ENCODE peak calls at places on chromosomes 7 and 10, in five cellular contexts. One of them, this sample, is unnamed.

GRCh38 chr7:7231005-7231404 is 48.7 kb downstream of the C1GALT1 start:
- DNase-seq in HepG2: no peak
- DNase-seq in K562: no peak
- DNase-seq in GM12878: no peak
- DNase-seq in H1: no peak
- DNase-seq in this sample: no peak

GRCh38 chr10:30694492-30695228 is 65.1 kb upstream of the LYZL2 start:
- DNase-seq in HepG2: no peak
- DNase-seq in K562: no peak
- DNase-seq in GM12878: no peak
- DNase-seq in H1: no peak
- DNase-seq in this sample: no peak

GRCh38 chr10:71213127-71213616 is 802 bp downstream of the UNC5B start:
- DNase-seq in HepG2: no peak
- DNase-seq in K562: peak
- DNase-seq in GM12878: no peak
- DNase-seq in H1: peak
- DNase-seq in this sample: peak

GRCh38 chr7:95594185-95594584 is 2.1 kb downstream of the PDK4 start:
- DNase-seq in HepG2: no peak
- DNase-seq in K562: no peak
- DNase-seq in GM12878: no peak
- DNase-seq in H1: no peak
- DNase-seq in this sample: no peak

GRCh38 chr10:118448744-118449143 is 106.6 kb upstream of the FAM204A start:
- DNase-seq in HepG2: no peak
- DNase-seq in K562: no peak
- DNase-seq in GM12878: no peak
- DNase-seq in H1: no peak
- DNase-seq in this sample: no peak

GRCh38 chr7:45670227-45670626 is 96.1 kb downstream of the ADCY1 start:
- DNase-seq in HepG2: no peak
- DNase-seq in K562: no peak
- DNase-seq in GM12878: no peak
- DNase-seq in H1: peak
- DNase-seq in this sample: no peak

GRCh38 chr10:73909716-73910115 is 1.2 kb upstream of the PLAU start:
- DNase-seq in HepG2: no peak
- DNase-seq in K562: no peak
- DNase-seq in GM12878: no peak
- DNase-seq in H1: no peak
- DNase-seq in this sample: no peak

GRCh38 chr7:45080958-45081669 is 7.7 kb downstream of the NACAD start:
- DNase-seq in HepG2: no peak
- DNase-seq in K562: no peak
- DNase-seq in GM12878: no peak
- DNase-seq in H1: no peak
- DNase-seq in this sample: no peak

GRCh38 chr10:12346707-12347106 is 2.6 kb upstream of the CAMK1D start:
- DNase-seq in HepG2: no peak
- DNase-seq in K562: no peak
- DNase-seq in GM12878: no peak
- DNase-seq in H1: no peak
- DNase-seq in this sample: no peak

GRCh38 chr10:127375423-127375822 is 173.7 kb upstream of the NPS start:
- DNase-seq in HepG2: no peak
- DNase-seq in K562: no peak
- DNase-seq in GM12878: no peak
- DNase-seq in H1: no peak
- DNase-seq in this sample: no peak

GRCh38 chr7:103391976-103392375 is 44.5 kb downstream of the PSMC2 start:
- DNase-seq in HepG2: no peak
- DNase-seq in K562: no peak
- DNase-seq in GM12878: no peak
- DNase-seq in H1: no peak
- DNase-seq in this sample: no peak

GRCh38 chr10:65355141-65355680 is 1570.6 kb upstream of the LRRTM3 start:
- DNase-seq in HepG2: no peak
- DNase-seq in K562: no peak
- DNase-seq in GM12878: no peak
- DNase-seq in H1: no peak
- DNase-seq in this sample: no peak

GRCh38 chr10:35735412-35735811 is 93.3 kb upstream of the FZD8 start:
- DNase-seq in HepG2: no peak
- DNase-seq in K562: no peak
- DNase-seq in GM12878: no peak
- DNase-seq in H1: no peak
- DNase-seq in this sample: no peak

GRCh38 chr7:121366852-121367431 is 29.2 kb downstream of the FAM3C start:
- DNase-seq in HepG2: peak
- DNase-seq in K562: peak
- DNase-seq in GM12878: no peak
- DNase-seq in H1: no peak
- DNase-seq in this sample: no peak

GRCh38 chr10:111360260-111360925 is 283.6 kb downstream of the ADRA2A start:
- DNase-seq in HepG2: peak
- DNase-seq in K562: no peak
- DNase-seq in GM12878: peak
- DNase-seq in H1: peak
- DNase-seq in this sample: peak

GRCh38 chr7:158028290-158028941 is 559.2 kb downstream of the PTPRN2 start:
- DNase-seq in HepG2: peak
- DNase-seq in K562: no peak
- DNase-seq in GM12878: no peak
- DNase-seq in H1: no peak
- DNase-seq in this sample: no peak

GRCh38 chr10:128054163-128054970 is 71.9 kb downstream of the MKI67 start:
- DNase-seq in HepG2: no peak
- DNase-seq in K562: no peak
- DNase-seq in GM12878: no peak
- DNase-seq in H1: no peak
- DNase-seq in this sample: no peak

GRCh38 chr7:80942261-80943041 is 23.6 kb upstream of the SEMA3C start:
- DNase-seq in HepG2: peak
- DNase-seq in K562: no peak
- DNase-seq in GM12878: no peak
- DNase-seq in H1: no peak
- DNase-seq in this sample: peak

GRCh38 chr10:30493609-30494530 is 59.9 kb downstream of the MAP3K8 start:
- DNase-seq in HepG2: peak
- DNase-seq in K562: peak
- DNase-seq in GM12878: no peak
- DNase-seq in H1: no peak
- DNase-seq in this sample: no peak

GRCh38 chr10:80453715-80454525 is at the start of gene TSPAN14:
- DNase-seq in HepG2: peak
- DNase-seq in K562: peak
- DNase-seq in GM12878: no peak
- DNase-seq in H1: peak
- DNase-seq in this sample: no peak

GRCh38 chr10:624605-625334 is 64.7 kb downstream of the DIP2C start:
- DNase-seq in HepG2: peak
- DNase-seq in K562: peak
- DNase-seq in GM12878: no peak
- DNase-seq in H1: no peak
- DNase-seq in this sample: no peak

GRCh38 chr10:98636921-98637329 is 190.2 kb upstream of the HPS1 start:
- DNase-seq in HepG2: no peak
- DNase-seq in K562: no peak
- DNase-seq in GM12878: no peak
- DNase-seq in H1: no peak
- DNase-seq in this sample: no peak

GRCh38 chr7:65798111-65799075 is 74.5 kb upstream of the VKORC1L1 start:
- DNase-seq in HepG2: no peak
- DNase-seq in K562: no peak
- DNase-seq in GM12878: peak
- DNase-seq in H1: no peak
- DNase-seq in this sample: no peak

GRCh38 chr7:157250605-157251228 is 86.1 kb upstream of the DNAJB6 start:
- DNase-seq in HepG2: peak
- DNase-seq in K562: peak
- DNase-seq in GM12878: no peak
- DNase-seq in H1: peak
- DNase-seq in this sample: peak

GRCh38 chr10:73780966-73781365 is 882 bp upstream of the CHCHD1 start:
- DNase-seq in HepG2: no peak
- DNase-seq in K562: peak
- DNase-seq in GM12878: no peak
- DNase-seq in H1: no peak
- DNase-seq in this sample: no peak

GRCh38 chr10:78777466-78778256 is 291.1 kb upstream of the ZMIZ1 start:
- DNase-seq in HepG2: no peak
- DNase-seq in K562: no peak
- DNase-seq in GM12878: no peak
- DNase-seq in H1: no peak
- DNase-seq in this sample: no peak

GRCh38 chr10:7186387-7187032 is 224.3 kb downstream of the SFMBT2 start:
- DNase-seq in HepG2: no peak
- DNase-seq in K562: peak
- DNase-seq in GM12878: no peak
- DNase-seq in H1: no peak
- DNase-seq in this sample: no peak

DNA sequence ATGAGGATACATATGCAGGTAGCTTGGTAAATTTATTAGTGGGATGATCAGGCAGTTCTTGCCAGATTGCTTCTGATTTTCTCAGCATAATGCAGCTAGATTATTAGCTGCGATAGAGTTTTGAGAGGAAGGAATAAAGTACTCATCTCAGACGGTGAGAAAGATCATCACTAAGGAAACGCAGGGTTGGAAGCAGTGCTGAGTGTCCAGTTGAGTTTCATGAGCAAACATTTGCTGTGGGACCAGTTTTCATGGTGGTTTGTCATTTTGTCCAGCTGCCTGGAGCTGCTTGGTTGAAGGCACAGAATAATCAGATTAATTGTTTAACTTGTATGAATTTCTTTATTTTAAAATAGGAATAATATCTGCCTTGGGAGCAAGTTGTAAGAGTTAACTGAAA is 33.1 kb downstream of the RAB18 start:
- DNase-seq in HepG2: no peak
- DNase-seq in K562: no peak
- DNase-seq in GM12878: no peak
- DNase-seq in H1: no peak
- DNase-seq in this sample: no peak
- TF ChIP-seq POLR2AphosphoS5 in HepG2: no peak
- TF ChIP-seq POLR2AphosphoS5 in K562: no peak
- TF ChIP-seq POLR2AphosphoS5 in GM12878: no peak
- TF ChIP-seq POLR2AphosphoS5 in H1: no peak
- TF ChIP-seq POLR2AphosphoS5 in this sample: no peak

GRCh38 chr10:5894873-5895272 is 4.8 kb downstream of the FBH1 start:
- DNase-seq in HepG2: no peak
- DNase-seq in K562: peak
- DNase-seq in GM12878: no peak
- DNase-seq in H1: no peak
- DNase-seq in this sample: no peak

GRCh38 chr10:5896208-5896607 is 6.2 kb downstream of the FBH1 start:
- DNase-seq in HepG2: no peak
- DNase-seq in K562: peak
- DNase-seq in GM12878: no peak
- DNase-seq in H1: no peak
- DNase-seq in this sample: no peak

GRCh38 chr10:5896765-5897340 is 6.8 kb downstream of the FBH1 start:
- DNase-seq in HepG2: no peak
- DNase-seq in K562: peak
- DNase-seq in GM12878: no peak
- DNase-seq in H1: no peak
- DNase-seq in this sample: no peak

GRCh38 chr10:5895365-5895764 is 5.3 kb downstream of the FBH1 start:
- DNase-seq in HepG2: no peak
- DNase-seq in K562: no peak
- DNase-seq in GM12878: no peak
- DNase-seq in H1: no peak
- DNase-seq in this sample: no peak

GRCh38 chr10:5895804-5896203 is 5.8 kb downstream of the FBH1 start:
- DNase-seq in HepG2: no peak
- DNase-seq in K562: no peak
- DNase-seq in GM12878: peak
- DNase-seq in H1: no peak
- DNase-seq in this sample: no peak
- TF ChIP-seq CEBPB in HepG2: no peak
- TF ChIP-seq CEBPB in K562: no peak
- TF ChIP-seq CEBPB in GM12878: no peak
- TF ChIP-seq CEBPB in H1: no peak
- TF ChIP-seq CEBPB in this sample: no peak

GRCh38 chr10:121988361-121989324 is at the start of gene TACC2:
- DNase-seq in HepG2: peak
- DNase-seq in K562: no peak
- DNase-seq in GM12878: no peak
- DNase-seq in H1: no peak
- DNase-seq in this sample: peak

GRCh38 chr10:121998462-121998861 is 9.5 kb downstream of the TACC2 start:
- DNase-seq in HepG2: no peak
- DNase-seq in K562: no peak
- DNase-seq in GM12878: no peak
- DNase-seq in H1: no peak
- DNase-seq in this sample: no peak

GRCh38 chr10:121990015-121990677 is 1.2 kb downstream of the TACC2 start:
- DNase-seq in HepG2: no peak
- DNase-seq in K562: no peak
- DNase-seq in GM12878: no peak
- DNase-seq in H1: no peak
- DNase-seq in this sample: no peak

GRCh38 chr10:121999301-121999700 is 10.3 kb downstream of the TACC2 start:
- DNase-seq in HepG2: no peak
- DNase-seq in K562: no peak
- DNase-seq in GM12878: no peak
- DNase-seq in H1: no peak
- DNase-seq in this sample: no peak

GRCh38 chr10:121994429-121994881 is 5.5 kb downstream of the TACC2 start:
- DNase-seq in HepG2: no peak
- DNase-seq in K562: no peak
- DNase-seq in GM12878: no peak
- DNase-seq in H1: peak
- DNase-seq in this sample: no peak
- TF ChIP-seq POLR2AphosphoS5 in HepG2: no peak
- TF ChIP-seq POLR2AphosphoS5 in K562: no peak
- TF ChIP-seq POLR2AphosphoS5 in GM12878: no peak
- TF ChIP-seq POLR2AphosphoS5 in H1: no peak
- TF ChIP-seq POLR2AphosphoS5 in this sample: no peak

DNA sequence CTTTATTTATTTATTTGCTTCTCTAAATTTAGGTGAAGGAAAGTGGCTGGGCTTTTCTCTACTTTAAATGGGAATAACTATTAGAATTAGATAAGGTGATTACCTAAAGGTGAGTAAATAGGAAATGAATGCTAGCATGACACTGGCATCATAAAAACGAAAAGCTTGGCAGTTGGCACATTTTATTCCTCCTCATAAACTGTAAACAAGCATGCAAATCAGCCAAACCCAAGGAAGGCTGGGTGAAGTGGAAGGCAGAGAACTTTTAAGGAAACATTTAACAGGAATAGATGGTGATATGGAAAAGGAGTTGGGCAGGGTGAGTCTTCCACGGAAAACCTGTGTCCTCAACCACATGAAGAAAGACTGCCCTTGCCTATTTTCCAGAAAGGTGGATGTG is 669.1 kb downstream of the KCNMA1 start:
- DNase-seq in HepG2: no peak
- DNase-seq in K562: no peak
- DNase-seq in GM12878: no peak
- DNase-seq in H1: no peak
- DNase-seq in this sample: no peak
- TF ChIP-seq CEBPB in HepG2: no peak
- TF ChIP-seq CEBPB in K562: no peak
- TF ChIP-seq CEBPB in GM12878: no peak
- TF ChIP-seq CEBPB in H1: no peak
- TF ChIP-seq CEBPB in this sample: no peak